ENCODE peak calls at places on chromosomes 1 and 21, in four cellular contexts. I is epithelial cell of esophagus, U is endothelial cell, M is AG10803. J is an unnamed sample.

GRCh38 chr21:44702111-44702972 is 5.4 kb downstream of the KRTAP10-12 start:
- DNase-seq in U (no peak), I (no peak), M (no peak), J (no peak)

GRCh38 chr1:9883585-9884449 is 26.3 kb downstream of the CTNNBIP1 start:
- DNase-seq in M (no peak), I (no peak), U (no peak), J (no peak)

GRCh38 chr1:89889336-89889640 is 68.5 kb downstream of the LRRC8D start:
- DNase-seq in M (no peak), I (no peak), U (no peak), J (no peak)

GRCh38 chr1:201825245-201825644 is 3.7 kb upstream of the IPO9 start:
- DNase-seq in M (no peak), U (no peak), I (no peak), J (no peak)

GRCh38 chr1:204409111-204409510 is 2.5 kb downstream of the PPP1R15B start:
- DNase-seq in I (no peak), U (no peak), M (peak), J (no peak)

GRCh38 chr1:38138498-38139233 is 92.1 kb upstream of the POU3F1 start:
- DNase-seq in U (no peak), I (peak), M (peak), J (no peak)

GRCh38 chr1:228471762-228472398 is 15.3 kb upstream of the RNF187 start:
- DNase-seq in I (peak), M (peak), U (no peak), J (no peak)

GRCh38 chr1:20573987-20574386 is 14.9 kb upstream of the CDA start:
- DNase-seq in I (no peak), M (no peak), U (no peak), J (no peak)

GRCh38 chr1:232110281-232111090 is 483.9 kb downstream of the DISC1 start:
- DNase-seq in U (no peak), I (no peak), M (peak), J (no peak)

GRCh38 chr1:226685196-226685820 is 53.8 kb downstream of the ITPKB start:
- DNase-seq in M (no peak), I (no peak), U (no peak), J (no peak)

GRCh38 chr1:226686440-226687436 is 52.3 kb downstream of the ITPKB start:
- DNase-seq in U (no peak), M (no peak), I (no peak), J (no peak)

GRCh38 chr1:226688056-226688748 is 50.9 kb downstream of the ITPKB start:
- DNase-seq in M (no peak), I (no peak), U (no peak), J (no peak)

GRCh38 chr1:226688852-226689251 is 50.2 kb downstream of the ITPKB start:
- DNase-seq in U (no peak), I (no peak), M (no peak), J (no peak)

GRCh38 chr1:226687476-226687875 is 51.6 kb downstream of the ITPKB start:
- DNase-seq in I (no peak), M (no peak), U (no peak), J (no peak)
- TF ChIP-seq CTCF in I (peak), M (no peak), U (no peak), J (no peak)

GRCh38 chr1:13824626-13825025 is 124.6 kb downstream of the PRDM2 start:
- DNase-seq in I (no peak), U (no peak), M (no peak), J (no peak)

GRCh38 chr1:13823126-13823880 is 123.3 kb downstream of the PRDM2 start:
- DNase-seq in I (no peak), M (no peak), U (no peak), J (no peak)

GRCh38 chr1:13823936-13824335 is 123.9 kb downstream of the PRDM2 start:
- DNase-seq in U (no peak), I (no peak), M (no peak), J (no peak)

GRCh38 chr1:13826591-13826990 is 126.6 kb downstream of the PRDM2 start:
- DNase-seq in I (no peak), M (no peak), U (no peak), J (no peak)

DNA sequence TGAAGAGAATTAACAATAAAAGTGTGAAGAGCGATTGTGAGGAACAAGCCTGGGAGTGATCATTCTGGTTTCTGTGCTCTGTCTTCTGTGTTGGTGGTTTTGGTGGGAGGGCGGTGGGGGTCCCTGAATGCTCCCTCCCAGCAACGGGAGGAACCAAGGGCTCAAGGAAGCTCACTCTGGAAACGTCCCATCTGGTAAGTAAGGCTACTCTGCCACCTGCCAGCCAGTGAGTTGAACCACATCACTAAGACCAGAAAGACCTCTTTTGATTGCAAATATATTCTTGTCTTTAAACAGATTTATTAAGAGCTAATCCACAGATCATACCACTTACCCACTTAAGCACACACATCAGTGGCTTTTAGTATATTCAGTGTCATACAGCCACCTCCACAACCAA is 125.0 kb downstream of the PRDM2 start:
- DNase-seq in M (peak), U (no peak), I (no peak), J (no peak)
- TF ChIP-seq CTCF in M (peak), U (no peak), I (peak), J (no peak)

GRCh38 chr1:211309617-211310016 is 17.0 kb upstream of the TRAF5 start:
- DNase-seq in I (no peak), M (no peak), U (no peak), J (no peak)
- TF ChIP-seq CTCF in I (no peak), M (no peak), U (no peak), J (no peak)

DNA sequence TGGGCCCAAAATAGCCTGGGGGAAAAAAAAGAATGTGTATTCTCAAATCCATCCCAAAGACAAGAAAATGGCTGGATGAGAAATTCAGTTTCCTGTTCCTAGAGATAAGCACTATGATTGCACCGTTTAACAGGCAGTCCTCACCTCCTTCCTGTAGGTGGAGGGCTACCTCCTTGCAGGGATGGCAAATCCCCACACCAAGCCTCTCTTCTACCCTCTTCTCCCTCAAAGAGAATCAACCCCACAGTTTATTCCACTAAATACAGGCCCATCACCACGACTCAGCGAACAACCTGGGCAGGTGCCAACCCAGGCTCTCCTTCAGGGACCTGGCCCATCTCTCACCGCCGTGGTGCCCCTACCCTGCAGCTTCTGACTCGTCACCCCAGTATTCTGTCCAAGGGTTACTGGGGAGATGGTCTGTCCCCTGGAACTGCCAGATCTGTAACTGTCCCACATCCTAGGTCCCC is 3.4 kb upstream of the CHD5 start:
- DNase-seq in U (no peak), I (no peak), M (no peak), J (no peak)
- TF ChIP-seq CTCF in U (no peak), I (peak), M (no peak), J (no peak)

DNA sequence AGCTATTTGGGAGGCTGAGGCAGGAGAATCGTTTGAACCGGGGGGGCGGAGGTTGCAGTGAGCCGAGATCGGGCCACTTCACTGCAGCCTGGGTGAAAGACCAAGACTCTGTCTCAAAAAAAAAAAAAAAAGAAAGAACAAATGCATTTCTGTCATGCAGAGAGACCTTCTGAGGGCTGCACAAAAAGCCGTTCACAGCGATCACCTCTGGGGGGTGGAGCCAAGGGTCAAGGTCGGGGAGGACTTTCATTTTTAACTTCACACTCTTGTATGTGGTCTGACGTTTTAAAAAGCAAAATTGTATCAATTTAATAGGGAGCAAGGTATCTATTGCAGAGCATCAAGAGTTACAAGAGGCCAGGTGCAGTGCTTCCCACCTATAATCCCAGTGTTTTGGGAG is 26.6 kb upstream of the CLDN14 start:
- DNase-seq in M (no peak), U (no peak), I (no peak), J (no peak)
- TF ChIP-seq CTCF in M (no peak), U (no peak), I (no peak), J (no peak)

DNA sequence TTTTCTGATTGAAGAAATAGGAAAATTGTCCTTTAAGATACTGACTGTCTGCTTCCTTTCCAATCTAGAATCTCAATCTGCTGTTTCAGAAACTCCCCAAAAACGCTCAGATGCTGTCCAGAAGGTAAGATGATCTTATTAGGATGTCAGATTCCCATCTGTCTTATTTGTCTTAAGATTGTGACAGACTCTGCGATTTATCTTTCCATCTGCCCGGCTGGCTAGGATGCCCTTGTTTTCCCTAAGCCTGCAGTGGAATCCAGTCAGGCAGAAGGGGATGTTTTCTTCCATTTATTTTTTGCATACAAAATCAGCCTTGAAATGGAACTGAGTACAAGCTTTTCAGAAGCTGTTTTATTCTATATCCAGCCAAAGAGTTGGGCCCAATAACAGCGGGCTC is 96.5 kb downstream of the FMN2 start:
- DNase-seq in M (no peak), U (no peak), I (no peak), J (no peak)
- TF ChIP-seq CTCF in M (no peak), U (no peak), I (no peak), J (no peak)

DNA sequence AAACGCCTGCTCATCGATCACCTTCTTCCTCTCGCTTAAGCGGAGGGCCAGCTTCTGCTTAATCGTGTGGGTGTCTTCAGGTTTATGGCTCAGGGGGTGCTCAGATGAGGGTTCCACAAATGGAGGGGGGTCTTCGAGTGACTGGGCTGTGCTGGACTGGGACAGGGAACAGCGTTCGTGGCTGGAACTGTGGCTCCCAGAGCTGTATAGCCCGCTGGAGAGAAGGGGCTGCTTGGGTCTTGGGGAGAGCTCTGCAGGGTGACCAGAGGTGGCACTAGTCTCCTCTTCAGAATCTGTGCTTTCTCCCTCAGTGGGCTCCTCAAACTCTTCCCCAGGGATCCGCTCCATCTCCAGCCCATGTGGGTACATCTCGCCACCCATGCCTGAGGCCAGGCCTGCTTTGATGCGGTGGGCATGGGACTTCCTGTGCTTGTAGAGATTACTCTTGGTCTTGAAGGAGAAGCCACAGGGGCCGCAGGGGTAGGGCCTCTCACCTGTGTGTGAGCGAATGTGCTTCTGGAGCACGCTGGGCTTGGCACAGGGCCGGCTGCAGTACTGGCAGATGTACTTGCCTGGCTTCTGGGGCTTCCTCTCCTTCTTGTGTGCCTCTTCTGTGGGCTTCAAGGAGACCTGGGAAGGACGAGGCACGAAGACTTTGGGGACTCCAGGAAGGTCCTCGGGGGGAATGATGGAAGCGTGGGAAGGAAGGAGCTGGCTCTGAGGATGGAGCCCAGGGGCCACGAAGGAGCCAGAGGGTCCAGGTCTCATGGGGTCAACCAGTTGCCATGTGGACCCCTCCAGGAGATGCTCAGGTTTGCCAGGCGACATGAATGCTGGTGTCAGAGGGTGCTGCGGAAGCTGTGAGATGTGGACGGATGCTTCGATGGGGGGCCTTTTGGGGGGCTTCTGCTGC is 99.4 kb upstream of the EDN2 start:
- DNase-seq in M (no peak), U (no peak), I (no peak), J (no peak)
- TF ChIP-seq CTCF in M (no peak), U (no peak), I (no peak), J (no peak)

DNA sequence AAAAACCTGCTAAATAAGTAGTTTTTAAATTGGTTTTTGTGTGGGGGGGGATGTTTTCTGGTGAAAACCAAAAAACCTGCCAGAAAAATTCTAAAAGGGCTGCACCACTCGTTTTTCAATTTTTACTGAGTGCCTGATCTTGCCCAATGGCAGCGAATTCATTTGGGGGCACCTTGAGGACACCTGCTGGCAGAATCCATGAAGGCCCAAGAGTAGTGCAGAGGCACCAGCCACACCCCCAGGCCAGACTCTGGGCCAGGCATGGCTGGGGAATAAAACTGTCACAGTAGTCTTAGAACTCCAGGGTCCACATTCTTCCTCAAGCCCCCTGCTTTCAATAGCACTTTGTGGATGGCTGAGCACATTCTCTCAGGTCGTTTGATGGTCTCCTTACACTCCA is 50.3 kb downstream of the GLIS1 start:
- DNase-seq in U (no peak), I (no peak), M (no peak), J (peak)
- TF ChIP-seq CTCF in U (no peak), I (peak), M (no peak), J (peak)

GRCh38 chr1:36419569-36419968 is 21.9 kb upstream of the LSM10 start:
- DNase-seq in M (peak), U (no peak), I (no peak), J (no peak)

GRCh38 chr1:36421649-36422048 is 23.9 kb upstream of the LSM10 start:
- DNase-seq in I (no peak), M (no peak), U (no peak), J (no peak)

GRCh38 chr1:36420409-36420808 is 22.7 kb upstream of the LSM10 start:
- DNase-seq in M (peak), U (no peak), I (no peak), J (no peak)

GRCh38 chr1:36419158-36419557 is 21.4 kb upstream of the LSM10 start:
- DNase-seq in I (no peak), U (no peak), M (no peak), J (no peak)

GRCh38 chr1:36420836-36421317 is 23.2 kb upstream of the LSM10 start:
- DNase-seq in U (peak), M (peak), I (peak), J (peak)
- TF ChIP-seq CTCF in U (peak), M (peak), I (peak), J (peak)

GRCh38 chr1:217630711-217631591 is at the start of the genes GPATCH2 and SPATA17:
- DNase-seq in M (peak), U (peak), I (peak), J (peak)
- TF ChIP-seq CTCF in M (peak), U (no peak), I (peak), J (peak)